ENCODE peak calls at places on chromosome 15, in six cellular contexts. S, K, J, B, P and M are unnamed samples.
A peak's percentile ranks its signal among the peaks of the same experiment; 100 is the strongest.

GRCh38 chr15:64869501-64869900 is 27.8 kb downstream of the PLEKHO2 start:
- DNase-seq in S (no peak), B (no peak), P (no peak), J (no peak), K (no peak), M (no peak)

GRCh38 chr15:80106051-80106450 is 46.6 kb downstream of the ZFAND6 start:
- DNase-seq in J (no peak), P (no peak), S (no peak), K (no peak), B (no peak), M (no peak)

GRCh38 chr15:27694506-27695077 is 404.5 kb downstream of the OCA2 start:
- DNase-seq in J (no peak), S (no peak), B (no peak), P (no peak), K (no peak), M (no peak)

GRCh38 chr15:48890375-48890972 is 12.5 kb downstream of the EID1 start:
- DNase-seq in P (no peak), J (no peak), K (no peak), S (no peak), B (no peak), M (no peak)

GRCh38 chr15:44029940-44030568 is 165.0 kb downstream of the FRMD5 start:
- DNase-seq in P (no peak), B (no peak), S (no peak), J (no peak), K (no peak), M (no peak)

GRCh38 chr15:74497584-74497983 is 36.6 kb upstream of the UBL7 start:
- DNase-seq in B (no peak), P (no peak), J (no peak), K (no peak), S (peak; percentile 19), M (no peak)

GRCh38 chr15:90680371-90680935 is 36.7 kb upstream of the BLM start:
- DNase-seq in B (no peak), K (peak; percentile 32), S (no peak), J (no peak), P (no peak), M (no peak)

GRCh38 chr15:51874751-51875644 is 45.5 kb downstream of the TMOD3 start:
- DNase-seq in J (no peak), K (peak; percentile 92), B (no peak), S (peak; percentile 41), P (peak; percentile 85), M (no peak)

GRCh38 chr15:89358755-89359439 is 24.3 kb upstream of the POLG start:
- DNase-seq in K (no peak), S (peak; percentile 86), B (peak; percentile 82), P (peak; percentile 94), J (peak; percentile 85), M (peak; percentile 26)

GRCh38 chr15:98800437-98801233 is 152.3 kb downstream of the IGF1R start:
- DNase-seq in S (peak; percentile 89), P (peak; percentile 67), B (peak; percentile 64), K (peak; percentile 65), J (no peak), M (no peak)

GRCh38 chr15:42065478-42065877 is 28.9 kb downstream of the PLA2G4D start:
- DNase-seq in K (no peak), J (no peak), B (peak; percentile 2), S (no peak), P (no peak), M (no peak)
- H3K4me3 ChIP-seq in K (no peak overlapping the region), J (no peak overlapping the region), B (no peak overlapping the region), S (no peak overlapping the region), P (no peak overlapping the region), M (no peak overlapping the region)

DNA sequence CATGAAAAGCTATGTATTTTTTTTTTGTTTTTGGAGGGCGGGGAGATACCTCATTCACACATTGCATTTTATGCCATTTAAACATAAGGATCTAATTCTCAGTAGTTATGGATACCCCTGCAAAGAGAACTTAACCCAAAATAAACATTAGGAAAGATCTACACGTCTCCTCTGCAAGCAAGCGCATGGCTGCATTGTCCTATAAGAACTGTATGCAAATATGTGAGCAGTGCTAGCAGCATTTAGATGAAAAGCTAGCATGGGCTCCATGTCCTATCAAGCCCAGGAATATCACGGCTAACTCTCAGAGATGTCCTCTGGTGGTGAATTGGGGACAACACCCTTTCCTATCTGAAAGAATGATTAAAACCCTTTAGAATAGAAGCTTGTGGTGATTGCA is 292.8 kb downstream of the MEX3B start:
- DNase-seq in P (no peak), K (no peak), S (no peak), B (no peak), J (no peak), M (no peak)
- TF ChIP-seq CTCF in P (no peak), K (no peak), S (no peak), B (no peak), J (no peak), M (no peak)

DNA sequence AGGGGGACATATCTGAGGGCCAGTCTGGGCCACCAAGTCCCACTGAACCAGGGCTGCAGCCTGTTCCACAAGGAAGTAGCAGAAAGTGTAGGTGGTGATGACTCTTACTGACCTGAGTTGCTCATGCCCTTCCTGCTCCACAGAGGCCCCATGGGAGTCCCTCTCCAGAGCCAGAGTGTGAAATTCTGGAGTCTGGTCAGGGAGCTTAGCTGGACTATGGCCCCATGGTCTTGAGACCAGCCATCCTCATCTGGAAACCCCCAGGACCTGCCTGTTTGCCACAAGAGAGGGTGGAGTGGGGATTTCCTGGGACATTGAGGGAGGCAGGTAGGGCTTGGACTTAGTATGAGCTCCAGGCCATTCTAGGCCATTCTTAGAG is 3.0 kb downstream of the SPINT1 start:
- DNase-seq in S (peak; percentile 23), P (no peak), J (no peak), K (no peak), B (no peak), M (no peak)
- H3K4me3 ChIP-seq in S (no peak overlapping the region), P (no peak overlapping the region), J (no peak overlapping the region), K (no peak overlapping the region), B (no peak overlapping the region), M (no peak overlapping the region)

GRCh38 chr15:71532994-71533393 is 277.4 kb upstream of the NR2E3 start:
- DNase-seq in S (peak; percentile 42), B (no peak), P (peak; percentile 31), J (no peak), K (no peak), M (no peak)
- TF ChIP-seq CTCF in S (peak; percentile 52), B (no peak), P (peak; percentile 50), J (no peak), K (peak; percentile 46), M (peak; percentile 50)

DNA sequence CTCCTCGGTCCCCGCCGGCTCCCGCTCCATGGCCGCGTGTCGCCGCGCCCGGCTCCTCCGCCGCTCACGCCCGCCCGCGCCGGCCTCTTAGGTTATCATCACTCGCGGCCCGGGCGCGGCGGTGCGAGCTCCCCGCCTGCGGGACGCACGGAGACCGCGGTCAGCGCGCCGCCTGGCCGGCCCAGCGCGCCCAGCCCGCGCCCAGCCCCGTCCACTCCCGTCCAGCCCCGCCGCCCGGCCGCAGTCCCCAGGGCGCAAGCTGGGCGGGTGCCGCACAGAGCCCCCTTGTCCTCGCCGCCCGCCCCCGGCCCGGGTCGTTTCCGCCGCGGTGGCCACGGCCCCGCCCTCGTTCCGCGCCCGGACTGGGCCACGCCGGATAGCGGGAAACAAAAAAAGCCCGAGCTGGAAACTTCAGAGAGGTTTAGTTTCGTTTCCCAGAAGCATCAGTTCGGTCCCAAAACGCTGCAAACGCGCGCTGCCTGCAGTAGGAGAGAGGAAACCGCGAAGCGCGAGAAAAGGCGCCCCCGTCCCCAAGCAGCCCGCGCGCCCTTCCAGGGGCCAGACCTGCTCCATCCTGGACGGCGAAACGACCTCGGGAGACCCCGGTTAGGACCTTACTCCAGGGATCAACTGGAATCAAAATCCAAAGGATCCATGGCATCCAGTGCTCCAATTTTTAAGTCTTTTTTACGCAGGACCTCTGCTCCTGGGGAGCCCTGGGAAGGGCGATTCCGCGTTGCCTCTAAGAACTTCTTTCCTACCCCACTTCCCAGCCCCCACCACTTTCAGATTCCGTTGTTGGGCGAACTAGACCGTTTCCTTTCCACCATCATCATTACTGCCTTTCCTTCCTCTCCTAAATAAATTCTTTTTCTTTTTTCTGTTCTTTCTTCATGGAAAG is at the start of gene ATP10A:
- DNase-seq in P (no peak), K (no peak), J (peak; percentile 44), S (no peak), B (peak; percentile 40), M (no peak)
- H3K4me3 ChIP-seq in P (peak within 1 kb of the TSS; percentile 70), K (peak within 1 kb of the TSS; percentile 73), J (peak within 1 kb of the TSS; percentile 90), S (no peak within 1 kb of the TSS), B (peak within 1 kb of the TSS; percentile 74), M (peak within 1 kb of the TSS; percentile 33)